ENCODE peak calls at places on chromosomes 6 and 20, in four cellular contexts. One of them, this sample, is unnamed.

GRCh38 chr6:22095886-22096285 is 200.9 kb downstream of the PRL start:
- DNase-seq in upper lobe of left lung: no peak
- DNase-seq in brain microvascular endothelial cell: no peak
- DNase-seq in keratinocyte: no peak
- DNase-seq in this sample: no peak

GRCh38 chr6:135506270-135506997 is 8.9 kb upstream of the AHI1 start:
- DNase-seq in upper lobe of left lung: no peak
- DNase-seq in brain microvascular endothelial cell: peak
- DNase-seq in keratinocyte: no peak
- DNase-seq in this sample: no peak

GRCh38 chr20:37390503-37390890 is 44.6 kb downstream of the SRC start:
- DNase-seq in upper lobe of left lung: no peak
- DNase-seq in brain microvascular endothelial cell: no peak
- DNase-seq in keratinocyte: no peak
- DNase-seq in this sample: peak

GRCh38 chr20:63736893-63737689 is 627 bp downstream of the LIME1 start:
- DNase-seq in upper lobe of left lung: no peak
- DNase-seq in brain microvascular endothelial cell: no peak
- DNase-seq in keratinocyte: no peak
- DNase-seq in this sample: no peak

GRCh38 chr20:32356935-32357868 is 929 bp upstream of the ASXL1 start:
- DNase-seq in upper lobe of left lung: peak
- DNase-seq in brain microvascular endothelial cell: peak
- DNase-seq in keratinocyte: no peak
- DNase-seq in this sample: peak

GRCh38 chr6:56435326-56435725 is 187.9 kb upstream of the COL21A1 start:
- DNase-seq in upper lobe of left lung: no peak
- DNase-seq in brain microvascular endothelial cell: no peak
- DNase-seq in keratinocyte: no peak
- DNase-seq in this sample: no peak

GRCh38 chr6:158285321-158285960 is 26.8 kb upstream of the TULP4 start:
- DNase-seq in upper lobe of left lung: no peak
- DNase-seq in brain microvascular endothelial cell: no peak
- DNase-seq in keratinocyte: no peak
- DNase-seq in this sample: no peak

GRCh38 chr20:63441777-63442493 is 30.5 kb downstream of the KCNQ2 start:
- DNase-seq in upper lobe of left lung: peak
- DNase-seq in brain microvascular endothelial cell: peak
- DNase-seq in keratinocyte: no peak
- DNase-seq in this sample: no peak

GRCh38 chr6:71107935-71108420 is 151.1 kb upstream of the B3GAT2 start:
- DNase-seq in upper lobe of left lung: no peak
- DNase-seq in brain microvascular endothelial cell: peak
- DNase-seq in keratinocyte: no peak
- DNase-seq in this sample: no peak
- H3K4me3 ChIP-seq in upper lobe of left lung: peak
- H3K4me3 ChIP-seq in brain microvascular endothelial cell: peak
- H3K4me3 ChIP-seq in keratinocyte: no peak
- H3K4me3 ChIP-seq in this sample: no peak

DNA sequence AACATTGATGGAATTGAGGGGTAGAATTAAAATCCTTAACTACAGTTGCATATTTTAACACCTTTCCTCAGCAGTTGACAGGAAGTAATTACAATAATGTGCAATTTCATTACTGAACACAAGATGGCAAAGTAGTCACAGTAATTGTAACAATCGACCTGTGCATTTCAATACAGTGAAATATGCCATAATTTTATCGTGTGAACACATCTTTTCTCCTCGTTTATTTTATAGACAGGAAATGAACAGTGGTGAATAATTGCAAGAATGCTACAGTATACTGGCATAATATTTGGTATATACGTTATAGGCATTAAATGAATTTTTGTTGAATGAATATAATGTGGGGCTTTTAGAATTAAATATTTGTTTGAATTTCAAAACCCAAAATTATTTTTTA is 25.0 kb downstream of the CYB5R4 start:
- DNase-seq in upper lobe of left lung: no peak
- DNase-seq in brain microvascular endothelial cell: no peak
- DNase-seq in keratinocyte: no peak
- DNase-seq in this sample: no peak
- TF ChIP-seq CTCF in upper lobe of left lung: peak
- TF ChIP-seq CTCF in brain microvascular endothelial cell: peak
- TF ChIP-seq CTCF in keratinocyte: peak
- TF ChIP-seq CTCF in this sample: no peak

GRCh38 chr6:130585587-130585986 is 219.8 kb downstream of the TMEM200A start:
- DNase-seq in upper lobe of left lung: no peak
- DNase-seq in brain microvascular endothelial cell: no peak
- DNase-seq in keratinocyte: no peak
- DNase-seq in this sample: no peak

GRCh38 chr6:130593948-130594347 is 228.1 kb downstream of the TMEM200A start:
- DNase-seq in upper lobe of left lung: no peak
- DNase-seq in brain microvascular endothelial cell: no peak
- DNase-seq in keratinocyte: no peak
- DNase-seq in this sample: no peak

GRCh38 chr6:130583268-130583667 is 217.5 kb downstream of the TMEM200A start:
- DNase-seq in upper lobe of left lung: no peak
- DNase-seq in brain microvascular endothelial cell: no peak
- DNase-seq in keratinocyte: no peak
- DNase-seq in this sample: no peak

GRCh38 chr6:130593200-130593599 is 227.4 kb downstream of the TMEM200A start:
- DNase-seq in upper lobe of left lung: no peak
- DNase-seq in brain microvascular endothelial cell: no peak
- DNase-seq in keratinocyte: no peak
- DNase-seq in this sample: no peak

GRCh38 chr6:130587778-130588520 is 222.1 kb downstream of the TMEM200A start:
- DNase-seq in upper lobe of left lung: no peak
- DNase-seq in brain microvascular endothelial cell: peak
- DNase-seq in keratinocyte: peak
- DNase-seq in this sample: no peak
- H3K4me3 ChIP-seq in upper lobe of left lung: no peak
- H3K4me3 ChIP-seq in brain microvascular endothelial cell: no peak
- H3K4me3 ChIP-seq in keratinocyte: no peak
- H3K4me3 ChIP-seq in this sample: no peak

GRCh38 chr20:25696384-25697131 is at the start of gene ZNF337:
- DNase-seq in upper lobe of left lung: peak
- DNase-seq in brain microvascular endothelial cell: peak
- DNase-seq in keratinocyte: peak
- DNase-seq in this sample: peak
- TF ChIP-seq CTCF in upper lobe of left lung: peak
- TF ChIP-seq CTCF in brain microvascular endothelial cell: no peak
- TF ChIP-seq CTCF in keratinocyte: no peak
- TF ChIP-seq CTCF in this sample: peak

DNA sequence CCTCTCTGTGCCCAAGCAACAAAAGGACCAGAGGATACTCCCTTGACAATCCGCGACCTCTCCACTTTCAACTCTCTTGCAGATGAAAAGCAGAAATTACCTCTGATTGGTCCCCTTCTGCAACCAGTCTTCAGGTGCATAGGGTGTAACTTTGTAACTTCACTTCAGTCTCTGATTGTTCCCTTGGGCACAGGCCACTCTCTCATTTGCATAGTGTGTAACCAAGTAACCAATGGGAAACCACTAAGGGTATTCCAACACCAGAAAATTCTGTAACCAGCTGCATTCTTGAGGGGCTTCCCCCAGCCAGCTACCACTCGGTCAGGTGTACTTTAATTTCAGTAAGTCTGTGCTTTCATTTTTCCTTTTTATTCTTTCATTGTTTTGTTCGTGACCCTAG is 4.4 kb upstream of the RAET1L start:
- DNase-seq in upper lobe of left lung: no peak
- DNase-seq in brain microvascular endothelial cell: no peak
- DNase-seq in keratinocyte: no peak
- DNase-seq in this sample: no peak
- H3K4me3 ChIP-seq in upper lobe of left lung: no peak
- H3K4me3 ChIP-seq in brain microvascular endothelial cell: no peak
- H3K4me3 ChIP-seq in keratinocyte: no peak
- H3K4me3 ChIP-seq in this sample: no peak

This sample was measured in ovary.